ENCODE peak calls at places on chromosomes 7 and 10, in eight cellular contexts. X is cardiac fibroblast, V is right atrium auricular region, I is AG04450, K is breast epithelium, D is hepatocyte, M is small intestine, W is foreskin fibroblast. R is an unnamed sample.

GRCh38 chr10:114634607-114634974 is 23.5 kb downstream of the ABLIM1 start:
- DNase-seq in X (peak; percentile 95), V (peak; percentile 95), I (peak; percentile 76), K (no peak), D (peak; percentile 89), M (no peak), W (peak; percentile 82), R (no peak)

GRCh38 chr10:62978417-62978955 is 154.6 kb upstream of the NRBF2 start:
- DNase-seq in X (no peak), V (no peak), I (no peak), K (no peak), D (no peak), M (no peak), W (no peak), R (peak; percentile 76)

GRCh38 chr7:93717217-93717900 is 142.8 kb upstream of the CALCR start:
- DNase-seq in X (peak; percentile 21), V (no peak), I (no peak), K (no peak), D (no peak), M (no peak), W (peak; percentile 13), R (no peak)

GRCh38 chr7:7764515-7765138 is 46.2 kb upstream of the RPA3 start:
- DNase-seq in X (no peak), V (no peak), I (no peak), K (no peak), D (no peak), M (peak; percentile 17), W (no peak), R (no peak)

GRCh38 chr7:44189286-44189992 is at the start of gene GCK:
- DNase-seq in X (no peak), V (no peak), I (no peak), K (no peak), D (no peak), M (no peak), W (no peak), R (no peak)

GRCh38 chr7:140645166-140645565 is 4.6 kb upstream of the DENND2A start:
- DNase-seq in X (no peak), V (no peak), I (no peak), K (no peak), D (no peak), M (no peak), W (no peak), R (peak; percentile 29)

GRCh38 chr7:74364061-74364460 is 74.9 kb downstream of the CLIP2 start:
- DNase-seq in X (no peak), V (no peak), I (no peak), K (no peak), D (no peak), M (no peak), W (no peak), R (peak; percentile 36)

GRCh38 chr7:64997927-64998391 is 7.1 kb upstream of the ZNF117 start:
- DNase-seq in X (peak; percentile 67), V (no peak), I (no peak), K (no peak), D (no peak), M (no peak), W (peak; percentile 32), R (no peak)

GRCh38 chr10:113454341-113455061 is 98.4 kb upstream of the HABP2 start:
- DNase-seq in X (peak; percentile 41), V (peak; percentile 67), I (no peak), K (no peak), D (peak; percentile 77), M (peak; percentile 55), W (peak; percentile 6), R (peak; percentile 48)

GRCh38 chr7:71783779-71784178 is 628.4 kb downstream of the CALN1 start:
- DNase-seq in X (no peak), V (no peak), I (no peak), K (no peak), D (no peak), M (no peak), W (no peak), R (no peak)

GRCh38 chr10:121167534-121168243 is 316.5 kb downstream of the WDR11 start:
- DNase-seq in X (no peak), V (no peak), I (no peak), K (no peak), D (no peak), M (no peak), W (no peak), R (no peak)

GRCh38 chr10:125457406-125457805 is 225.6 kb downstream of the TEX36 start:
- DNase-seq in X (no peak), V (no peak), I (no peak), K (no peak), D (no peak), M (no peak), W (no peak), R (no peak)

DNA sequence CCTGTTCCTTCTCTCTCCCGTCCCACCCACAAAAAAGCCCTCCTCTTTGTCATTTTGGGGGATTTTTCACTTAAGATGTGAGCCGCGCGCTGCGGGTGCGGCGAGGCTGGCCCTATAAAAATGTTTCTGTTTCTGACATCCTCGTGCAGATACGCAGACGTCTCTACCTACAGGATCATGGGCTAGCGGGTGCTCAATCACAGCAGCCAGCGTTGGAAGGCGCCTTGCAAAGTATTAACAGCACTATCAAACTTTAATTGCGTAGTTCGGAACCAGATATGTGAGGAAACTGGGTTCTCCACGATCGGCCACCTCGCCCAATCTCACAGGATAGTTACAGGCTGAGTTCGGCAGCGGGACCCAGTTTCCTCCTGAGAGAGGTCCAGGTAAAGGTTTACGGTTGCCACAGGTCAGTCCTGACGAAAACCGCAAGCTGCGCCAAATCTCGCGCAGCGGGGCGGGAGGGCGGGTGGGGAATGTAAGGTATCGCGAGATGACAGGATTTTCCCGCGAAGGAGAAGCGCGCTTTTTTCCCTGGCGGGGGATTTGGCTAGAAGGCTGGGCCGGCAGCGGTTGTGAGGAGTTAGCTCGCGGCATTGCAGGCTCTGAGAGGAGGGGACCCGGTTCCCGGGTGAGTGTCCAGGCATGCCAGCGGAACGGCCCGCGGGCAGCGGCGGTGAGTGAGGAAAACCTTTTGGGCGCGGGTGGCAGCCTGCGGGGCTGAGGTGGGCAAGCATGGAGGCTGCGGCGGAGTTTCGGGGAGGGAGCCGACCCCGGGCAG is at the start of gene HELLS:
- DNase-seq in X (peak; percentile 89), V (peak; percentile 71), I (peak; percentile 70), K (peak; percentile 76), D (peak; percentile 94), M (peak; percentile 81), W (peak; percentile 75), R (peak; percentile 88)
- H3K4me3 ChIP-seq in X (peak within 1 kb of the TSS; percentile 94), V (peak within 1 kb of the TSS; percentile 70), I (peak within 1 kb of the TSS; percentile 95), K (peak within 1 kb of the TSS; percentile 63), D (peak within 1 kb of the TSS; percentile 91), M (peak within 1 kb of the TSS; percentile 65), W (peak within 1 kb of the TSS; percentile 87), R (peak within 1 kb of the TSS; percentile 90)

GRCh38 chr10:68877482-68877881 is 23.6 kb upstream of the DDX50 start:
- DNase-seq in X (no peak), V (no peak), I (no peak), K (no peak), D (no peak), M (no peak), W (no peak), R (no peak)

GRCh38 chr10:68876919-68877250 is 24.2 kb upstream of the DDX50 start:
- DNase-seq in X (no peak), V (no peak), I (no peak), K (no peak), D (peak; percentile 37), M (no peak), W (no peak), R (no peak)

GRCh38 chr10:68878463-68878862 is 22.7 kb upstream of the DDX50 start:
- DNase-seq in X (no peak), V (no peak), I (no peak), K (no peak), D (no peak), M (peak; percentile 24), W (no peak), R (no peak)

GRCh38 chr10:68880181-68880580 is 20.9 kb upstream of the DDX50 start:
- DNase-seq in X (no peak), V (no peak), I (no peak), K (no peak), D (no peak), M (no peak), W (no peak), R (no peak)

DNA sequence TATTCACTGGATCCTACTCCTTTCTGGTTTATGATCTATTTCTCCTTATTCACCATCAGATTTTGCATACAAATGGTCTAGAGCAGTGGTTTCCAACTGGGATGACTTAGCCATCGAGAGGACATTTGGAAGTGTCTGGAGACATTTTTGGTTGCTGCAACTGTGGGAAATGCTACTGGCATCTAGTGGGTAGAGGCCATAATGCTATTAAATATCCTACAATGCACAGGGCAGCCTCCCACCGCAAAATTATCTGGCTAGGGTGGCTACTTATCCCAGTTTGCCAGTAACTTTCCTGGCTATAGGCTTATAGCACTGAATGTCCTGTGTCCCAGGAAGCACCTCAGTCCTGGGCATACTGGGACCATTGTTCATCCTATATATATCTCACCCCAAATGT is 21.5 kb upstream of the DDX50 start:
- DNase-seq in X (no peak), V (no peak), I (no peak), K (no peak), D (no peak), M (no peak), W (no peak), R (no peak)
- H3K4me3 ChIP-seq in X (no peak overlapping the region), V (no peak overlapping the region), I (no peak overlapping the region), K (no peak overlapping the region), D (no peak overlapping the region), M (no peak overlapping the region), W (no peak overlapping the region), R (no peak overlapping the region)

DNA sequence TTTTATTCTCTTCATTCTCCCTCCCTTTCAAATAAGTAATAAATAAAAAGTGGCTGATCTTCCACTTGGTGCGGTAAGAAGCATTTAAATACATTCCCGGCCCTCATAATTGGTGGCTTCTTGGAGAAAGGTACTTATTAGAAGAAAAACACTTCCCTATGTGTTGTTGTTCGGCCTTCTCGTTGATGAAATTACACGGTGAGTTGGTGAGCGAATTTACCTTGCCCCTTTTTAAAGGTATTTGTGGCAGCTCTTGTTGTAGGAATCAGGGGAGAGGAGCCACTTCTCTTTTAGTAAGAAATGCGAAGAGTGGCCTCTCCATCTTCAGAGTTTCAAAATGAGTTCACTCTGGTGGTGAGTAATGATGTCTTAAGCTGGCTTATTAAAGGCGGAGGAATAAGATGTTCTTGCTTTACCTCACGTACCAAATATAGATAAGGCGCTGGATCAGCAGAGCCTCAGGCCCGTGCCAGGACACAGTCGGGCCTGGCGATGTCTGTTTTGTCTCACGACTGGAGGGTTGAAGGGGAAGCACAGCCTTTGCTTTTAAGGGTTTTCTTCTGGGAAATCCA is 135.9 kb downstream of the CUX1 start:
- DNase-seq in X (peak; percentile 97), V (no peak), I (peak; percentile 48), K (no peak), D (peak; percentile 85), M (no peak), W (peak; percentile 69), R (no peak)
- H3K4me3 ChIP-seq in X (no peak overlapping the region), V (no peak overlapping the region), I (peak overlapping the region; percentile 34), K (no peak overlapping the region), D (no peak overlapping the region), M (no peak overlapping the region), W (no peak overlapping the region), R (no peak overlapping the region)

DNA sequence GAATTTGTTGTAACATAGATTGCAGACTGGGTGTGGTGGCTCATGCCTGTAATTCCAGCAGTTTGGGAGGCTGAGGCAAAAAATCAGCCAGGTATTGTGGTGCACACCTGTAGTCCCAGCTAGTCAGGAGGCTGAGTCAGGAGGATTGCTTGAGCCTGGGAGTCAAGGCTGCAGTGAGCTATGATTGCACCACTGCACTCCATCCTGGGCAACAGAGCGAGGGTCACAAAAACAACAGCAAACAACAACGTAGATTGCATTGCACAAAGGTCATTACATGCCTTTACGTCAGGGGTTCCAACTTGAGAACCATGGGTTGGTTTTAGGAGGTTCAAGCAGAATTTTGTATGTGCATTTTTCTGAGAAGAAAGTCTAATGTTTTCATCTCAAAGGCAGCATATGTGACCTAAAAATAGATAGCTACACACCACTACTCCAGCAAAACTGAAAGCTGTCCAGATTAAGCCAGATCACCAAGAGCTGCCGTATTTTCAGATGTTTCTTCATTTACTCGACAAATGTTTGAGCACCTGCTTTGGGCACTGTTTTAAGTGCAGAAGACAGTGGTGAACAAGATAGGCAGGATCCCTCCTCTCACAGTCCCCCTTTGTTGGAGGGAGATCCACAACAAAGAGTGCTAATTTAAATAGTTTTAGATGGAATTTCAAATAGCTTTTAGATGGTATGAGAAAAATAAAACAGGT is 28.3 kb upstream of the CYP26C1 start:
- DNase-seq in X (no peak), V (no peak), I (no peak), K (no peak), D (no peak), M (no peak), W (no peak), R (no peak)
- H3K4me3 ChIP-seq in X (no peak overlapping the region), V (no peak overlapping the region), I (no peak overlapping the region), K (no peak overlapping the region), D (no peak overlapping the region), M (no peak overlapping the region), W (no peak overlapping the region), R (no peak overlapping the region)

R was measured in NB4.